ENCODE peak calls at places on chromosomes 1 and 21, in nine cellular contexts. U is NCI-H1436; W is body of pancreas; L is brain pericyte; G is stimulated activated CD4-positive, alpha-beta T cell treated with anti-CD3 and anti-CD28 coated beads, Interleukin-15, amount 100 ng/mL, for 1 hour; X is stimulated activated naive CD8-positive, alpha-beta T cell treated with anti-CD3 and anti-CD28 coated beads, Interleukin-15, Interleukin-2, amounts not matched to agents 100 U/mL and 50 U/mL, for 24 hours; P is NCI-H774; N is NCI-H345; A is left cardiac atrium. S is an unnamed sample.

GRCh38 chr1:232667781-232668101 is 37.8 kb upstream of the SIPA1L2 start:
- DNase-seq in X (no peak), P (no peak), L (no peak), U (no peak), G (no peak), N (no peak), A (no peak), W (no peak), S (no peak)

GRCh38 chr21:45262616-45263015 is 25.1 kb downstream of the POFUT2 start:
- DNase-seq in U (peak), N (no peak), L (no peak), G (no peak), X (no peak), P (no peak), W (no peak), A (no peak), S (no peak)

GRCh38 chr1:6260433-6260934 is 414 bp downstream of the GPR153 start:
- DNase-seq in P (no peak), U (peak), W (no peak), A (peak), G (no peak), X (no peak), L (no peak), N (peak), S (peak)

GRCh38 chr1:80218112-80218511 is 1211.6 kb upstream of the ADGRL4 start:
- DNase-seq in W (no peak), X (no peak), U (peak), A (no peak), N (peak), P (no peak), L (no peak), G (no peak), S (no peak)

GRCh38 chr1:17369466-17369865 is 2.5 kb upstream of the PADI6 start:
- DNase-seq in U (no peak), W (no peak), L (no peak), P (no peak), G (no peak), X (no peak), N (no peak), A (no peak), S (no peak)

GRCh38 chr1:79899914-79900313 is 893.4 kb upstream of the ADGRL4 start:
- DNase-seq in P (no peak), N (no peak), A (no peak), G (no peak), U (no peak), W (no peak), X (no peak), L (no peak), S (no peak)

GRCh38 chr1:6907676-6908434 is 122.6 kb downstream of the CAMTA1 start:
- DNase-seq in P (no peak), A (no peak), X (no peak), W (no peak), L (no peak), G (no peak), U (no peak), N (no peak), S (no peak)

GRCh38 chr1:205248793-205249601 is 21.3 kb downstream of the TMCC2 start:
- DNase-seq in L (no peak), A (peak), P (no peak), G (no peak), X (no peak), N (no peak), U (no peak), W (peak), S (peak)

GRCh38 chr21:27108228-27108627 is 141.3 kb upstream of the ADAMTS5 start:
- DNase-seq in U (no peak), P (no peak), X (no peak), G (no peak), L (no peak), A (no peak), W (no peak), N (no peak), S (no peak)

GRCh38 chr1:110060034-110060661 is 10.3 kb downstream of the ALX3 start:
- DNase-seq in U (peak), N (peak), P (no peak), X (peak), L (no peak), A (no peak), W (peak), G (peak), S (no peak)

GRCh38 chr1:93080424-93080823 is 1.3 kb downstream of the MTF2 start:
- DNase-seq in W (no peak), N (peak), L (no peak), G (no peak), X (no peak), U (peak), A (no peak), P (no peak), S (no peak)

GRCh38 chr1:181099152-181100014 is 10.9 kb downstream of the IER5 start:
- DNase-seq in P (no peak), U (no peak), N (no peak), X (peak), A (no peak), G (peak), L (no peak), W (no peak), S (no peak)

GRCh38 chr1:110211503-110212164 is 1.5 kb downstream of the KCNC4 start:
- DNase-seq in A (no peak), X (peak), L (no peak), G (peak), P (no peak), W (peak), N (peak), U (no peak), S (no peak)

GRCh38 chr1:221712198-221712684 is 29.6 kb downstream of the DUSP10 start:
- DNase-seq in A (no peak), U (no peak), W (no peak), N (no peak), G (no peak), L (no peak), P (no peak), X (no peak), S (no peak)

GRCh38 chr1:83512371-83513004 is 486.4 kb downstream of the TTLL7 start:
- DNase-seq in A (no peak), L (no peak), G (no peak), U (peak), N (no peak), P (peak), W (no peak), X (no peak), S (no peak)

GRCh38 chr1:213136190-213136917 is 85.3 kb downstream of the RPS6KC1 start:
- DNase-seq in U (no peak), A (no peak), P (no peak), G (no peak), N (no peak), X (no peak), W (no peak), L (no peak), S (no peak)

GRCh38 chr1:167819849-167820683 is 93.9 kb downstream of the ADCY10 start:
- DNase-seq in X (peak), L (no peak), P (peak), N (no peak), A (peak), U (no peak), G (no peak), W (peak), S (peak)

GRCh38 chr1:193308438-193308837 is 122.0 kb upstream of the B3GALT2 start:
- DNase-seq in L (no peak), A (no peak), G (no peak), W (no peak), X (no peak), U (no peak), P (no peak), N (no peak), S (no peak)